ENCODE peak calls at places on chromosomes 5 and 9, in ten cellular contexts. O, F, J, Q, R, K, S, T, W and Z are unnamed samples.

GRCh38 chr5:97764700-97765099 is 581.7 kb upstream of the RIOK2 start:
- DNase-seq in O (peak), F (no peak), J (no peak), Q (no peak), R (no peak), K (peak), S (no peak), T (no peak), W (no peak), Z (no peak)

GRCh38 chr9:18976368-18977238 is 56.4 kb downstream of the SAXO1 start:
- DNase-seq in O (peak), F (no peak), J (no peak), Q (peak), R (no peak), K (peak), S (no peak), T (peak), W (no peak), Z (no peak)

GRCh38 chr9:87675906-87676515 is 49.9 kb upstream of the CTSL start:
- DNase-seq in O (no peak), F (no peak), J (no peak), Q (no peak), R (no peak), K (no peak), S (no peak), T (no peak), W (no peak), Z (no peak)

GRCh38 chr5:42583322-42583721 is 160.1 kb downstream of the GHR start:
- DNase-seq in O (peak), F (peak), J (peak), Q (peak), R (peak), K (peak), S (no peak), T (peak), W (no peak), Z (no peak)

GRCh38 chr5:9624196-9624947 is 5.8 kb downstream of the TAS2R1 start:
- DNase-seq in O (no peak), F (no peak), J (no peak), Q (peak), R (no peak), K (no peak), S (no peak), T (peak), W (no peak), Z (no peak)

GRCh38 chr5:34519489-34520220 is 136.5 kb upstream of the RAI14 start:
- DNase-seq in O (peak), F (no peak), J (no peak), Q (no peak), R (no peak), K (peak), S (no peak), T (no peak), W (no peak), Z (no peak)

GRCh38 chr9:137707361-137707760 is 88.6 kb downstream of the EHMT1 start:
- DNase-seq in O (no peak), F (no peak), J (no peak), Q (no peak), R (no peak), K (no peak), S (no peak), T (no peak), W (no peak), Z (no peak)

GRCh38 chr5:2133080-2133479 is 250.4 kb upstream of the IRX4 start:
- DNase-seq in O (no peak), F (no peak), J (no peak), Q (no peak), R (no peak), K (peak), S (no peak), T (no peak), W (no peak), Z (no peak)

GRCh38 chr9:130463763-130464745 is 19.3 kb downstream of the ASS1 start:
- DNase-seq in O (no peak), F (no peak), J (no peak), Q (no peak), R (no peak), K (no peak), S (no peak), T (no peak), W (no peak), Z (no peak)

GRCh38 chr5:112915831-112916230 is 6.2 kb downstream of the REEP5 start:
- DNase-seq in O (no peak), F (no peak), J (no peak), Q (no peak), R (no peak), K (no peak), S (no peak), T (no peak), W (no peak), Z (no peak)

GRCh38 chr5:131634666-131634995 is 398 bp downstream of the RAPGEF6 start:
- DNase-seq in O (peak), F (peak), J (peak), Q (no peak), R (no peak), K (peak), S (no peak), T (peak), W (no peak), Z (peak)

GRCh38 chr5:16582081-16582480 is 34.7 kb downstream of the RETREG1 start:
- DNase-seq in O (no peak), F (no peak), J (no peak), Q (no peak), R (no peak), K (no peak), S (no peak), T (no peak), W (no peak), Z (no peak)

GRCh38 chr5:94832685-94833084 is 214.2 kb downstream of the SLF1 start:
- DNase-seq in O (no peak), F (no peak), J (no peak), Q (no peak), R (no peak), K (no peak), S (no peak), T (no peak), W (no peak), Z (no peak)

GRCh38 chr9:90770927-90771326 is 30.7 kb upstream of the SYK start:
- DNase-seq in O (no peak), F (no peak), J (no peak), Q (no peak), R (no peak), K (no peak), S (no peak), T (no peak), W (no peak), Z (no peak)

GRCh38 chr5:36701085-36701691 is 94.8 kb downstream of the SLC1A3 start:
- DNase-seq in O (no peak), F (no peak), J (no peak), Q (no peak), R (no peak), K (no peak), S (no peak), T (no peak), W (no peak), Z (no peak)

GRCh38 chr9:114925039-114925438 is 5.4 kb downstream of the TNFSF8 start:
- DNase-seq in O (no peak), F (no peak), J (no peak), Q (no peak), R (no peak), K (no peak), S (no peak), T (no peak), W (no peak), Z (no peak)

GRCh38 chr9:9973062-9973461 is 639.7 kb downstream of the PTPRD start:
- DNase-seq in O (no peak), F (no peak), J (no peak), Q (no peak), R (no peak), K (no peak), S (no peak), T (no peak), W (no peak), Z (no peak)

GRCh38 chr9:107367727-107368502 is 84.8 kb downstream of the RAD23B start:
- DNase-seq in O (no peak), F (no peak), J (no peak), Q (no peak), R (no peak), K (no peak), S (no peak), T (no peak), W (no peak), Z (no peak)

GRCh38 chr5:151450605-151451004 is 3.2 kb downstream of the SLC36A1 start:
- DNase-seq in O (no peak), F (no peak), J (peak), Q (no peak), R (no peak), K (peak), S (no peak), T (no peak), W (no peak), Z (no peak)

GRCh38 chr5:120257358-120257971 is 206.6 kb upstream of the PRR16 start:
- DNase-seq in O (no peak), F (no peak), J (no peak), Q (no peak), R (no peak), K (no peak), S (no peak), T (no peak), W (no peak), Z (no peak)

GRCh38 chr9:20611751-20612287 is 10.5 kb downstream of the MLLT3 start:
- DNase-seq in O (peak), F (no peak), J (no peak), Q (no peak), R (no peak), K (peak), S (no peak), T (no peak), W (no peak), Z (no peak)

GRCh38 chr5:156475831-156476551 is 149.0 kb downstream of the SGCD start:
- DNase-seq in O (peak), F (no peak), J (no peak), Q (no peak), R (no peak), K (peak), S (no peak), T (no peak), W (no peak), Z (no peak)

GRCh38 chr9:89366711-89367110 is 48.4 kb downstream of the SECISBP2 start:
- DNase-seq in O (no peak), F (no peak), J (no peak), Q (no peak), R (no peak), K (no peak), S (no peak), T (no peak), W (no peak), Z (no peak)

GRCh38 chr5:126031989-126032716 is 391.1 kb upstream of the GRAMD2B start:
- DNase-seq in O (peak), F (no peak), J (peak), Q (no peak), R (no peak), K (peak), S (no peak), T (no peak), W (no peak), Z (no peak)

GRCh38 chr9:114080773-114081440 is 2.8 kb upstream of the AMBP start:
- DNase-seq in O (no peak), F (no peak), J (no peak), Q (no peak), R (no peak), K (no peak), S (no peak), T (no peak), W (no peak), Z (no peak)

GRCh38 chr5:76513486-76513885 is 109.7 kb downstream of the F2RL2 start:
- DNase-seq in O (no peak), F (no peak), J (no peak), Q (no peak), R (no peak), K (no peak), S (no peak), T (no peak), W (no peak), Z (no peak)

GRCh38 chr9:93587651-93588347 is 11.4 kb downstream of the PHF2 start:
- DNase-seq in O (no peak), F (no peak), J (peak), Q (no peak), R (no peak), K (no peak), S (no peak), T (no peak), W (no peak), Z (no peak)

GRCh38 chr9:90665072-90665471 is 22.4 kb upstream of the DIRAS2 start:
- DNase-seq in O (no peak), F (no peak), J (no peak), Q (no peak), R (no peak), K (no peak), S (no peak), T (no peak), W (no peak), Z (no peak)

GRCh38 chr5:133727636-133728035 is 115.3 kb upstream of the FSTL4 start:
- DNase-seq in O (no peak), F (no peak), J (no peak), Q (no peak), R (no peak), K (no peak), S (no peak), T (no peak), W (no peak), Z (no peak)

GRCh38 chr9:78324682-78325081 is 27.8 kb downstream of the PSAT1 start:
- DNase-seq in O (no peak), F (no peak), J (no peak), Q (no peak), R (peak), K (no peak), S (no peak), T (no peak), W (no peak), Z (no peak)

GRCh38 chr5:35136386-35136785 is 88.6 kb upstream of the AGXT2 start:
- DNase-seq in O (peak), F (no peak), J (no peak), Q (peak), R (no peak), K (peak), S (no peak), T (no peak), W (no peak), Z (no peak)

GRCh38 chr5:29054694-29055093 is 2016.3 kb upstream of the CDH9 start:
- DNase-seq in O (no peak), F (no peak), J (no peak), Q (no peak), R (no peak), K (no peak), S (no peak), T (no peak), W (no peak), Z (no peak)